ENCODE peak calls at places on chromosomes 13 and 19, in nine cellular contexts. One of them, this sample, is unnamed.

GRCh38 chr19:49669511-49669910 is 3.8 kb downstream of the BCL2L12 start:
- DNase-seq in heart right ventricle: no peak
- DNase-seq in DMS 273 treated with DMSO at 0.1 percent for 48 hours: no peak
- DNase-seq in ELR: no peak
- DNase-seq in stimulated activated CD4-positive, alpha-beta T cell treated with anti-CD3 and anti-CD28 coated beads, TNF-alpha, amount 100 ng/mL, for 1 hour: no peak
- DNase-seq in activated CD8-positive, alpha-beta memory T cell treated with anti-CD3 and anti-CD28 coated beads for 1 hour: no peak
- DNase-seq in activated T-helper 2 cell treated with anti-CD3 and anti-CD28 coated beads, Interferon-gamma antibody, Interleukin-2, Interleukin-4, amounts not matched to agents 10 μg/mL and 5 μg/mL and 100 μg/mL, durations not matched to agents 14 hours and 24 hours and 36 hours: no peak
- DNase-seq in NCI-H1105: no peak
- DNase-seq in pancreas: no peak
- DNase-seq in this sample: no peak

GRCh38 chr13:29369060-29369743 is 226.3 kb downstream of the SLC7A1 start:
- DNase-seq in activated CD8-positive, alpha-beta memory T cell treated with anti-CD3 and anti-CD28 coated beads for 1 hour: no peak
- DNase-seq in NCI-H1105: peak
- DNase-seq in heart right ventricle: no peak
- DNase-seq in activated T-helper 2 cell treated with anti-CD3 and anti-CD28 coated beads, Interferon-gamma antibody, Interleukin-2, Interleukin-4, amounts not matched to agents 10 μg/mL and 5 μg/mL and 100 μg/mL, durations not matched to agents 14 hours and 24 hours and 36 hours: no peak
- DNase-seq in DMS 273 treated with DMSO at 0.1 percent for 48 hours: peak
- DNase-seq in ELR: peak
- DNase-seq in pancreas: no peak
- DNase-seq in stimulated activated CD4-positive, alpha-beta T cell treated with anti-CD3 and anti-CD28 coated beads, TNF-alpha, amount 100 ng/mL, for 1 hour: no peak
- DNase-seq in this sample: no peak

GRCh38 chr19:6378036-6378435 is 2.3 kb upstream of the PSPN start:
- DNase-seq in pancreas: no peak
- DNase-seq in activated T-helper 2 cell treated with anti-CD3 and anti-CD28 coated beads, Interferon-gamma antibody, Interleukin-2, Interleukin-4, amounts not matched to agents 10 μg/mL and 5 μg/mL and 100 μg/mL, durations not matched to agents 14 hours and 24 hours and 36 hours: no peak
- DNase-seq in stimulated activated CD4-positive, alpha-beta T cell treated with anti-CD3 and anti-CD28 coated beads, TNF-alpha, amount 100 ng/mL, for 1 hour: no peak
- DNase-seq in heart right ventricle: no peak
- DNase-seq in NCI-H1105: no peak
- DNase-seq in activated CD8-positive, alpha-beta memory T cell treated with anti-CD3 and anti-CD28 coated beads for 1 hour: no peak
- DNase-seq in ELR: no peak
- DNase-seq in DMS 273 treated with DMSO at 0.1 percent for 48 hours: no peak
- DNase-seq in this sample: no peak

GRCh38 chr19:2755811-2756210 is 16.0 kb upstream of the SLC39A3 start:
- DNase-seq in activated CD8-positive, alpha-beta memory T cell treated with anti-CD3 and anti-CD28 coated beads for 1 hour: no peak
- DNase-seq in activated T-helper 2 cell treated with anti-CD3 and anti-CD28 coated beads, Interferon-gamma antibody, Interleukin-2, Interleukin-4, amounts not matched to agents 10 μg/mL and 5 μg/mL and 100 μg/mL, durations not matched to agents 14 hours and 24 hours and 36 hours: no peak
- DNase-seq in NCI-H1105: no peak
- DNase-seq in pancreas: no peak
- DNase-seq in heart right ventricle: no peak
- DNase-seq in DMS 273 treated with DMSO at 0.1 percent for 48 hours: no peak
- DNase-seq in ELR: no peak
- DNase-seq in stimulated activated CD4-positive, alpha-beta T cell treated with anti-CD3 and anti-CD28 coated beads, TNF-alpha, amount 100 ng/mL, for 1 hour: no peak
- DNase-seq in this sample: no peak

GRCh38 chr19:2154587-2155075 is 3.3 kb upstream of the AP3D1 start:
- DNase-seq in ELR: peak
- DNase-seq in activated T-helper 2 cell treated with anti-CD3 and anti-CD28 coated beads, Interferon-gamma antibody, Interleukin-2, Interleukin-4, amounts not matched to agents 10 μg/mL and 5 μg/mL and 100 μg/mL, durations not matched to agents 14 hours and 24 hours and 36 hours: no peak
- DNase-seq in activated CD8-positive, alpha-beta memory T cell treated with anti-CD3 and anti-CD28 coated beads for 1 hour: no peak
- DNase-seq in NCI-H1105: no peak
- DNase-seq in DMS 273 treated with DMSO at 0.1 percent for 48 hours: no peak
- DNase-seq in stimulated activated CD4-positive, alpha-beta T cell treated with anti-CD3 and anti-CD28 coated beads, TNF-alpha, amount 100 ng/mL, for 1 hour: no peak
- DNase-seq in heart right ventricle: no peak
- DNase-seq in pancreas: no peak
- DNase-seq in this sample: no peak

GRCh38 chr13:51921790-51922740 is 60.3 kb downstream of the CCDC70 start:
- DNase-seq in activated T-helper 2 cell treated with anti-CD3 and anti-CD28 coated beads, Interferon-gamma antibody, Interleukin-2, Interleukin-4, amounts not matched to agents 10 μg/mL and 5 μg/mL and 100 μg/mL, durations not matched to agents 14 hours and 24 hours and 36 hours: no peak
- DNase-seq in pancreas: no peak
- DNase-seq in heart right ventricle: no peak
- DNase-seq in ELR: no peak
- DNase-seq in DMS 273 treated with DMSO at 0.1 percent for 48 hours: no peak
- DNase-seq in activated CD8-positive, alpha-beta memory T cell treated with anti-CD3 and anti-CD28 coated beads for 1 hour: no peak
- DNase-seq in NCI-H1105: no peak
- DNase-seq in stimulated activated CD4-positive, alpha-beta T cell treated with anti-CD3 and anti-CD28 coated beads, TNF-alpha, amount 100 ng/mL, for 1 hour: no peak
- DNase-seq in this sample: no peak

GRCh38 chr13:81171065-81171647 is 830.2 kb upstream of the SPRY2 start:
- DNase-seq in activated CD8-positive, alpha-beta memory T cell treated with anti-CD3 and anti-CD28 coated beads for 1 hour: no peak
- DNase-seq in activated T-helper 2 cell treated with anti-CD3 and anti-CD28 coated beads, Interferon-gamma antibody, Interleukin-2, Interleukin-4, amounts not matched to agents 10 μg/mL and 5 μg/mL and 100 μg/mL, durations not matched to agents 14 hours and 24 hours and 36 hours: no peak
- DNase-seq in ELR: peak
- DNase-seq in heart right ventricle: no peak
- DNase-seq in stimulated activated CD4-positive, alpha-beta T cell treated with anti-CD3 and anti-CD28 coated beads, TNF-alpha, amount 100 ng/mL, for 1 hour: no peak
- DNase-seq in NCI-H1105: no peak
- DNase-seq in pancreas: no peak
- DNase-seq in DMS 273 treated with DMSO at 0.1 percent for 48 hours: no peak
- DNase-seq in this sample: no peak

GRCh38 chr13:98450012-98450411 is 126.9 kb downstream of the STK24 start:
- DNase-seq in ELR: no peak
- DNase-seq in NCI-H1105: no peak
- DNase-seq in stimulated activated CD4-positive, alpha-beta T cell treated with anti-CD3 and anti-CD28 coated beads, TNF-alpha, amount 100 ng/mL, for 1 hour: no peak
- DNase-seq in activated T-helper 2 cell treated with anti-CD3 and anti-CD28 coated beads, Interferon-gamma antibody, Interleukin-2, Interleukin-4, amounts not matched to agents 10 μg/mL and 5 μg/mL and 100 μg/mL, durations not matched to agents 14 hours and 24 hours and 36 hours: no peak
- DNase-seq in DMS 273 treated with DMSO at 0.1 percent for 48 hours: no peak
- DNase-seq in heart right ventricle: no peak
- DNase-seq in activated CD8-positive, alpha-beta memory T cell treated with anti-CD3 and anti-CD28 coated beads for 1 hour: no peak
- DNase-seq in pancreas: no peak
- DNase-seq in this sample: no peak

GRCh38 chr19:21233691-21234090 is 91.9 kb downstream of the ZNF431 start:
- DNase-seq in NCI-H1105: no peak
- DNase-seq in activated CD8-positive, alpha-beta memory T cell treated with anti-CD3 and anti-CD28 coated beads for 1 hour: no peak
- DNase-seq in activated T-helper 2 cell treated with anti-CD3 and anti-CD28 coated beads, Interferon-gamma antibody, Interleukin-2, Interleukin-4, amounts not matched to agents 10 μg/mL and 5 μg/mL and 100 μg/mL, durations not matched to agents 14 hours and 24 hours and 36 hours: no peak
- DNase-seq in heart right ventricle: no peak
- DNase-seq in pancreas: no peak
- DNase-seq in DMS 273 treated with DMSO at 0.1 percent for 48 hours: no peak
- DNase-seq in ELR: no peak
- DNase-seq in stimulated activated CD4-positive, alpha-beta T cell treated with anti-CD3 and anti-CD28 coated beads, TNF-alpha, amount 100 ng/mL, for 1 hour: no peak
- DNase-seq in this sample: no peak

GRCh38 chr19:47197141-47197540 is 33.9 kb downstream of the BBC3 start:
- DNase-seq in heart right ventricle: no peak
- DNase-seq in activated CD8-positive, alpha-beta memory T cell treated with anti-CD3 and anti-CD28 coated beads for 1 hour: no peak
- DNase-seq in stimulated activated CD4-positive, alpha-beta T cell treated with anti-CD3 and anti-CD28 coated beads, TNF-alpha, amount 100 ng/mL, for 1 hour: no peak
- DNase-seq in ELR: no peak
- DNase-seq in pancreas: no peak
- DNase-seq in activated T-helper 2 cell treated with anti-CD3 and anti-CD28 coated beads, Interferon-gamma antibody, Interleukin-2, Interleukin-4, amounts not matched to agents 10 μg/mL and 5 μg/mL and 100 μg/mL, durations not matched to agents 14 hours and 24 hours and 36 hours: no peak
- DNase-seq in NCI-H1105: no peak
- DNase-seq in DMS 273 treated with DMSO at 0.1 percent for 48 hours: no peak
- DNase-seq in this sample: no peak

GRCh38 chr19:10513223-10513622 is 4.0 kb downstream of the S1PR5 start:
- DNase-seq in heart right ventricle: no peak
- DNase-seq in DMS 273 treated with DMSO at 0.1 percent for 48 hours: no peak
- DNase-seq in activated T-helper 2 cell treated with anti-CD3 and anti-CD28 coated beads, Interferon-gamma antibody, Interleukin-2, Interleukin-4, amounts not matched to agents 10 μg/mL and 5 μg/mL and 100 μg/mL, durations not matched to agents 14 hours and 24 hours and 36 hours: no peak
- DNase-seq in stimulated activated CD4-positive, alpha-beta T cell treated with anti-CD3 and anti-CD28 coated beads, TNF-alpha, amount 100 ng/mL, for 1 hour: no peak
- DNase-seq in pancreas: no peak
- DNase-seq in activated CD8-positive, alpha-beta memory T cell treated with anti-CD3 and anti-CD28 coated beads for 1 hour: no peak
- DNase-seq in NCI-H1105: no peak
- DNase-seq in ELR: no peak
- DNase-seq in this sample: no peak

GRCh38 chr19:58022283-58022660 is 11.6 kb upstream of the ZSCAN1 start:
- DNase-seq in ELR: no peak
- DNase-seq in heart right ventricle: no peak
- DNase-seq in activated T-helper 2 cell treated with anti-CD3 and anti-CD28 coated beads, Interferon-gamma antibody, Interleukin-2, Interleukin-4, amounts not matched to agents 10 μg/mL and 5 μg/mL and 100 μg/mL, durations not matched to agents 14 hours and 24 hours and 36 hours: no peak
- DNase-seq in activated CD8-positive, alpha-beta memory T cell treated with anti-CD3 and anti-CD28 coated beads for 1 hour: no peak
- DNase-seq in stimulated activated CD4-positive, alpha-beta T cell treated with anti-CD3 and anti-CD28 coated beads, TNF-alpha, amount 100 ng/mL, for 1 hour: no peak
- DNase-seq in NCI-H1105: no peak
- DNase-seq in DMS 273 treated with DMSO at 0.1 percent for 48 hours: no peak
- DNase-seq in pancreas: no peak
- DNase-seq in this sample: no peak

GRCh38 chr13:100788540-100788939 is 113.9 kb upstream of the TMTC4 start:
- DNase-seq in stimulated activated CD4-positive, alpha-beta T cell treated with anti-CD3 and anti-CD28 coated beads, TNF-alpha, amount 100 ng/mL, for 1 hour: no peak
- DNase-seq in activated CD8-positive, alpha-beta memory T cell treated with anti-CD3 and anti-CD28 coated beads for 1 hour: no peak
- DNase-seq in DMS 273 treated with DMSO at 0.1 percent for 48 hours: no peak
- DNase-seq in pancreas: no peak
- DNase-seq in heart right ventricle: no peak
- DNase-seq in ELR: no peak
- DNase-seq in activated T-helper 2 cell treated with anti-CD3 and anti-CD28 coated beads, Interferon-gamma antibody, Interleukin-2, Interleukin-4, amounts not matched to agents 10 μg/mL and 5 μg/mL and 100 μg/mL, durations not matched to agents 14 hours and 24 hours and 36 hours: no peak
- DNase-seq in NCI-H1105: no peak
- DNase-seq in this sample: no peak

GRCh38 chr13:31627097-31627496 is 112.2 kb upstream of the RXFP2 start:
- DNase-seq in pancreas: no peak
- DNase-seq in activated T-helper 2 cell treated with anti-CD3 and anti-CD28 coated beads, Interferon-gamma antibody, Interleukin-2, Interleukin-4, amounts not matched to agents 10 μg/mL and 5 μg/mL and 100 μg/mL, durations not matched to agents 14 hours and 24 hours and 36 hours: no peak
- DNase-seq in heart right ventricle: no peak
- DNase-seq in NCI-H1105: no peak
- DNase-seq in DMS 273 treated with DMSO at 0.1 percent for 48 hours: no peak
- DNase-seq in ELR: peak
- DNase-seq in activated CD8-positive, alpha-beta memory T cell treated with anti-CD3 and anti-CD28 coated beads for 1 hour: no peak
- DNase-seq in stimulated activated CD4-positive, alpha-beta T cell treated with anti-CD3 and anti-CD28 coated beads, TNF-alpha, amount 100 ng/mL, for 1 hour: no peak
- DNase-seq in this sample: no peak

GRCh38 chr19:16366433-16367268 is 42.0 kb downstream of the KLF2 start:
- DNase-seq in activated T-helper 2 cell treated with anti-CD3 and anti-CD28 coated beads, Interferon-gamma antibody, Interleukin-2, Interleukin-4, amounts not matched to agents 10 μg/mL and 5 μg/mL and 100 μg/mL, durations not matched to agents 14 hours and 24 hours and 36 hours: peak
- DNase-seq in heart right ventricle: no peak
- DNase-seq in NCI-H1105: no peak
- DNase-seq in DMS 273 treated with DMSO at 0.1 percent for 48 hours: no peak
- DNase-seq in activated CD8-positive, alpha-beta memory T cell treated with anti-CD3 and anti-CD28 coated beads for 1 hour: no peak
- DNase-seq in stimulated activated CD4-positive, alpha-beta T cell treated with anti-CD3 and anti-CD28 coated beads, TNF-alpha, amount 100 ng/mL, for 1 hour: no peak
- DNase-seq in ELR: no peak
- DNase-seq in pancreas: no peak
- DNase-seq in this sample: no peak

GRCh38 chr19:13008926-13009787 is 13.9 kb downstream of the NFIX start:
- DNase-seq in NCI-H1105: no peak
- DNase-seq in heart right ventricle: no peak
- DNase-seq in pancreas: no peak
- DNase-seq in stimulated activated CD4-positive, alpha-beta T cell treated with anti-CD3 and anti-CD28 coated beads, TNF-alpha, amount 100 ng/mL, for 1 hour: no peak
- DNase-seq in activated CD8-positive, alpha-beta memory T cell treated with anti-CD3 and anti-CD28 coated beads for 1 hour: no peak
- DNase-seq in ELR: peak
- DNase-seq in DMS 273 treated with DMSO at 0.1 percent for 48 hours: no peak
- DNase-seq in activated T-helper 2 cell treated with anti-CD3 and anti-CD28 coated beads, Interferon-gamma antibody, Interleukin-2, Interleukin-4, amounts not matched to agents 10 μg/mL and 5 μg/mL and 100 μg/mL, durations not matched to agents 14 hours and 24 hours and 36 hours: no peak
- DNase-seq in this sample: no peak

GRCh38 chr13:83980322-83980721 is 98.0 kb upstream of the SLITRK1 start:
- DNase-seq in activated CD8-positive, alpha-beta memory T cell treated with anti-CD3 and anti-CD28 coated beads for 1 hour: no peak
- DNase-seq in DMS 273 treated with DMSO at 0.1 percent for 48 hours: no peak
- DNase-seq in activated T-helper 2 cell treated with anti-CD3 and anti-CD28 coated beads, Interferon-gamma antibody, Interleukin-2, Interleukin-4, amounts not matched to agents 10 μg/mL and 5 μg/mL and 100 μg/mL, durations not matched to agents 14 hours and 24 hours and 36 hours: no peak
- DNase-seq in NCI-H1105: no peak
- DNase-seq in pancreas: no peak
- DNase-seq in ELR: no peak
- DNase-seq in stimulated activated CD4-positive, alpha-beta T cell treated with anti-CD3 and anti-CD28 coated beads, TNF-alpha, amount 100 ng/mL, for 1 hour: no peak
- DNase-seq in heart right ventricle: no peak
- DNase-seq in this sample: no peak

GRCh38 chr13:52158629-52159158 is 703 bp downstream of the NEK3 start:
- DNase-seq in heart right ventricle: peak
- DNase-seq in pancreas: peak
- DNase-seq in NCI-H1105: no peak
- DNase-seq in activated T-helper 2 cell treated with anti-CD3 and anti-CD28 coated beads, Interferon-gamma antibody, Interleukin-2, Interleukin-4, amounts not matched to agents 10 μg/mL and 5 μg/mL and 100 μg/mL, durations not matched to agents 14 hours and 24 hours and 36 hours: no peak
- DNase-seq in DMS 273 treated with DMSO at 0.1 percent for 48 hours: no peak
- DNase-seq in activated CD8-positive, alpha-beta memory T cell treated with anti-CD3 and anti-CD28 coated beads for 1 hour: no peak
- DNase-seq in ELR: peak
- DNase-seq in stimulated activated CD4-positive, alpha-beta T cell treated with anti-CD3 and anti-CD28 coated beads, TNF-alpha, amount 100 ng/mL, for 1 hour: no peak
- DNase-seq in this sample: no peak

GRCh38 chr19:45499196-45500180 is 1.2 kb downstream of the PPM1N start:
- DNase-seq in stimulated activated CD4-positive, alpha-beta T cell treated with anti-CD3 and anti-CD28 coated beads, TNF-alpha, amount 100 ng/mL, for 1 hour: no peak
- DNase-seq in DMS 273 treated with DMSO at 0.1 percent for 48 hours: no peak
- DNase-seq in heart right ventricle: no peak
- DNase-seq in pancreas: peak
- DNase-seq in activated T-helper 2 cell treated with anti-CD3 and anti-CD28 coated beads, Interferon-gamma antibody, Interleukin-2, Interleukin-4, amounts not matched to agents 10 μg/mL and 5 μg/mL and 100 μg/mL, durations not matched to agents 14 hours and 24 hours and 36 hours: peak
- DNase-seq in NCI-H1105: no peak
- DNase-seq in activated CD8-positive, alpha-beta memory T cell treated with anti-CD3 and anti-CD28 coated beads for 1 hour: no peak
- DNase-seq in ELR: peak
- DNase-seq in this sample: no peak

This sample was measured in cortex of kidney.